ENCODE peak calls at places on chromosome 19, in ten cellular contexts. E is GM06990; U is endothelial cell; Q is body of pancreas; C is left lung; D is activated CD8-positive, alpha-beta T cell treated with anti-CD3 and anti-CD28 coated beads for 36 hours; T is H9; A is cardiac fibroblast; R is kidney; K is fibroblast of the aortic adventitia. Z is an unnamed sample.

GRCh38 chr19:16117594-16118033 is 5.9 kb downstream of the RAB8A start:
- DNase-seq in E (peak; percentile 77), U (no peak), Q (no peak), C (no peak), D (no peak), T (peak; percentile 51), A (no peak), R (no peak), K (no peak), Z (no peak)

GRCh38 chr19:37817180-37817911 is 38.0 kb upstream of the ZNF573 start:
- DNase-seq in E (peak; percentile 20), U (no peak), Q (peak; percentile 81), C (peak; percentile 84), D (peak; percentile 54), T (peak; percentile 91), A (peak; percentile 36), R (peak; percentile 95), K (peak; percentile 14), Z (peak; percentile 29)

GRCh38 chr19:5864725-5865486 is 5.4 kb downstream of the FUT5 start:
- DNase-seq in E (no peak), U (no peak), Q (no peak), C (no peak), D (no peak), T (no peak), A (no peak), R (no peak), K (no peak), Z (peak; percentile 36)

GRCh38 chr19:8451885-8452284 is 7.1 kb downstream of the HNRNPM start:
- DNase-seq in E (no peak), U (no peak), Q (no peak), C (no peak), D (no peak), T (no peak), A (peak; percentile 57), R (no peak), K (peak; percentile 52), Z (no peak)

GRCh38 chr19:53552001-53552721 is 14.2 kb downstream of the ZNF331 start:
- DNase-seq in E (no peak), U (no peak), Q (no peak), C (no peak), D (no peak), T (no peak), A (peak; percentile 31), R (no peak), K (no peak), Z (no peak)

GRCh38 chr19:45507864-45508680 is 793 bp downstream of the VASP start:
- DNase-seq in E (peak; percentile 65), U (peak; percentile 70), Q (peak; percentile 68), C (peak; percentile 86), D (peak; percentile 79), T (peak; percentile 88), A (peak; percentile 40), R (peak; percentile 89), K (peak; percentile 31), Z (no peak)

GRCh38 chr19:16998635-16999194 is 27.9 kb downstream of the CPAMD8 start:
- DNase-seq in E (no peak), U (no peak), Q (no peak), C (no peak), D (no peak), T (no peak), A (no peak), R (no peak), K (no peak), Z (no peak)

GRCh38 chr19:6239401-6239844 is 40.4 kb downstream of the MLLT1 start:
- DNase-seq in E (no peak), U (no peak), Q (peak; percentile 71), C (peak; percentile 72), D (peak; percentile 35), T (no peak), A (peak; percentile 51), R (no peak), K (peak; percentile 59), Z (no peak)

GRCh38 chr19:47097396-47098217 is 16.0 kb downstream of the ZC3H4 start:
- DNase-seq in E (no peak), U (no peak), Q (no peak), C (peak; percentile 57), D (no peak), T (no peak), A (peak; percentile 32), R (peak; percentile 78), K (peak; percentile 82), Z (no peak)

GRCh38 chr19:7450243-7451223 is 38.3 kb downstream of the PEX11G start:
- DNase-seq in E (no peak), U (no peak), Q (no peak), C (no peak), D (no peak), T (peak; percentile 59), A (peak; percentile 53), R (no peak), K (peak; percentile 51), Z (no peak)

GRCh38 chr19:16447015-16447384 is 24.8 kb downstream of the EPS15L1 start:
- DNase-seq in E (peak; percentile 78), U (no peak), Q (peak; percentile 61), C (peak; percentile 90), D (peak; percentile 77), T (no peak), A (peak; percentile 86), R (peak; percentile 88), K (peak; percentile 94), Z (peak; percentile 81)

GRCh38 chr19:10069046-10069445 is 17.1 kb upstream of the SHFL start:
- DNase-seq in E (no peak), U (no peak), Q (no peak), C (no peak), D (no peak), T (no peak), A (peak; percentile 19), R (no peak), K (no peak), Z (no peak)

GRCh38 chr19:21751379-21751778 is 16.0 kb downstream of the ZNF100 start:
- DNase-seq in E (no peak), U (no peak), Q (no peak), C (no peak), D (no peak), T (no peak), A (peak; percentile 67), R (no peak), K (peak; percentile 5), Z (no peak)

GRCh38 chr19:35639863-35640262 is 1.7 kb upstream of the ETV2 start:
- DNase-seq in E (no peak), U (no peak), Q (no peak), C (no peak), D (no peak), T (no peak), A (no peak), R (no peak), K (no peak), Z (no peak)

GRCh38 chr19:56504581-56504980 is 3.1 kb upstream of the ZNF471 start:
- DNase-seq in E (no peak), U (no peak), Q (no peak), C (no peak), D (no peak), T (no peak), A (peak; percentile 31), R (no peak), K (peak; percentile 54), Z (no peak)

GRCh38 chr19:58516964-58517833 is 2.4 kb downstream of the ZBTB45 start:
- DNase-seq in E (no peak), U (no peak), Q (no peak), C (peak; percentile 80), D (no peak), T (peak; percentile 26), A (no peak), R (peak; percentile 52), K (no peak), Z (no peak)
- TF ChIP-seq CTCF in E (no peak), U (no peak), Q (no peak), C (no peak), D (peak; percentile 30), T (peak; percentile 37), A (no peak), R (no peak), K (no peak), Z (no peak)

GRCh38 chr19:49642488-49643035 is 553 bp downstream of the SCAF1 start:
- DNase-seq in E (no peak), U (no peak), Q (no peak), C (no peak), D (no peak), T (no peak), A (peak; percentile 8), R (no peak), K (no peak), Z (no peak)
- TF ChIP-seq CTCF in E (no peak), U (no peak), Q (no peak), C (no peak), D (no peak), T (peak; percentile 17), A (no peak), R (no peak), K (no peak), Z (no peak)

GRCh38 chr19:2479556-2480194 is 3.7 kb downstream of the GADD45B start:
- DNase-seq in E (no peak), U (no peak), Q (no peak), C (no peak), D (peak; percentile 52), T (no peak), A (peak; percentile 72), R (peak; percentile 76), K (no peak), Z (no peak)

GRCh38 chr19:2477141-2477710 is 1.3 kb downstream of the GADD45B start:
- DNase-seq in E (no peak), U (no peak), Q (peak; percentile 62), C (peak; percentile 90), D (peak; percentile 34), T (no peak), A (peak; percentile 51), R (peak; percentile 90), K (peak; percentile 33), Z (no peak)

GRCh38 chr19:2478756-2479555 is 3.0 kb downstream of the GADD45B start:
- DNase-seq in E (peak; percentile 79), U (no peak), Q (peak; percentile 87), C (peak; percentile 93), D (peak; percentile 81), T (no peak), A (peak; percentile 87), R (peak; percentile 95), K (peak; percentile 82), Z (peak; percentile 66)

GRCh38 chr19:2477732-2478191 is 1.8 kb downstream of the GADD45B start:
- DNase-seq in E (peak; percentile 64), U (no peak), Q (no peak), C (no peak), D (peak; percentile 42), T (no peak), A (peak; percentile 59), R (peak; percentile 78), K (peak; percentile 66), Z (peak; percentile 44)

DNA sequence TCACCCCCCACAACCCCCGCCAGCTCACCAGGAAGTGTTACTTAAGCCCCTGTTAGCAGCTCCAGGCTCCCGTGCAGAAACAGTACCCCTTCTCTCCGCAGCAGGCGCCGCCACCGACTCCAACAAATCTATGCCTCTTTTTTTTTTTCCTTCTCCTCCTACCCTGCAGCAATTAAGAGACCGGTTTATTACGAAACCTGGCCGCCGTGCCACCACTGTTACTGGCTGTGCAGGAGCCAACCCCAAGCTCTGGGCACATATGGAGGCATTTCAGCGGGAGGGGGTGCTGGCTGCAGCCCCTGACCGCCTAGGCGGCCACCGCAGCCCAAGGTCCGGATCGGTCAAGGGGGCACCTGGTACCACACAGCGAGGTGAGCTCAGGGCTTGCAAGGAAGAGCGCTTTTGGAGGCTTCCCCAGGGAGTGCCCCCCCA is 2.4 kb downstream of the GADD45B start:
- DNase-seq in E (no peak), U (no peak), Q (peak; percentile 89), C (no peak), D (peak; percentile 78), T (no peak), A (peak; percentile 72), R (peak; percentile 89), K (peak; percentile 74), Z (peak; percentile 49)
- TF ChIP-seq CTCF in E (peak; percentile 21), U (no peak), Q (peak; percentile 51), C (no peak), D (peak; percentile 49), T (peak; percentile 42), A (no peak), R (peak; percentile 23), K (peak; percentile 45), Z (no peak)

GRCh38 chr19:4206818-4207484 is 22.4 kb upstream of the EBI3 start:
- DNase-seq in E (no peak), U (no peak), Q (no peak), C (no peak), D (no peak), T (no peak), A (peak; percentile 68), R (no peak), K (peak; percentile 50), Z (no peak)
- TF ChIP-seq CTCF in E (peak; percentile 53), U (no peak), Q (no peak), C (no peak), D (no peak), T (peak; percentile 44), A (peak; percentile 51), R (no peak), K (peak; percentile 43), Z (no peak)

Z was measured in natural killer cell.